ENCODE peak calls at places on chromosomes 2 and 18, in six cellular contexts. N is H1, O is HCT116, U is HepG2, Z is GM12878, Q is K562. X is an unnamed sample.

GRCh38 chr2:215748446-215748845 is 264.9 kb downstream of the MREG start:
- DNase-seq in O (no peak), U (no peak), Z (no peak), Q (no peak), N (no peak), X (no peak)

GRCh38 chr2:38122344-38122743 is 46.4 kb upstream of the CYP1B1 start:
- DNase-seq in N (no peak), Z (no peak), O (no peak), Q (no peak), U (no peak), X (no peak)

GRCh38 chr2:27647289-27647688 is 16.1 kb downstream of the SUPT7L start:
- DNase-seq in Q (no peak), O (no peak), N (no peak), Z (no peak), U (no peak), X (no peak)

GRCh38 chr18:13217971-13218375 is 587 bp upstream of the LDLRAD4 start:
- DNase-seq in N (peak), U (no peak), O (no peak), Q (peak), Z (no peak), X (no peak)

GRCh38 chr2:26161926-26162325 is 11.0 kb upstream of the GAREM2 start:
- DNase-seq in Q (no peak), O (no peak), N (no peak), Z (no peak), U (no peak), X (no peak)

GRCh38 chr18:62954341-62954740 is 239.0 kb downstream of the PHLPP1 start:
- DNase-seq in Z (no peak), Q (no peak), U (peak), O (no peak), N (no peak), X (no peak)

GRCh38 chr2:195434346-195434745 is 222.7 kb upstream of the SLC39A10 start:
- DNase-seq in O (no peak), U (no peak), Q (no peak), N (no peak), Z (no peak), X (no peak)

GRCh38 chr2:174874081-174874480 is 109.8 kb upstream of the CHRNA1 start:
- DNase-seq in Q (no peak), N (no peak), U (no peak), O (no peak), Z (no peak), X (no peak)

GRCh38 chr2:124692707-124693106 is 667.6 kb downstream of the CNTNAP5 start:
- DNase-seq in Z (no peak), N (no peak), O (no peak), U (no peak), Q (no peak), X (no peak)

GRCh38 chr2:64692401-64692800 is 38.7 kb upstream of the SERTAD2 start:
- DNase-seq in U (no peak), Z (no peak), O (no peak), Q (no peak), N (no peak), X (no peak)

GRCh38 chr2:118097657-118098056 is 9.4 kb downstream of the INSIG2 start:
- DNase-seq in Q (peak), N (no peak), U (no peak), O (no peak), Z (no peak), X (no peak)

GRCh38 chr18:51151568-51152511 is 45.6 kb downstream of the MEX3C start:
- DNase-seq in N (no peak), Q (no peak), U (no peak), O (no peak), Z (no peak), X (no peak)
- TF ChIP-seq ZNF274 in N (no peak), Q (no peak), U (no peak), O (no peak), Z (no peak), X (no peak)

GRCh38 chr2:144449028-144449406 is 70.9 kb downstream of the ZEB2 start:
- DNase-seq in O (no peak), N (peak), U (no peak), Z (no peak), Q (no peak), X (no peak)

GRCh38 chr2:144447535-144447934 is 72.4 kb downstream of the ZEB2 start:
- DNase-seq in U (no peak), N (no peak), Q (no peak), O (no peak), Z (no peak), X (no peak)

GRCh38 chr2:144446136-144446535 is 73.8 kb downstream of the ZEB2 start:
- DNase-seq in Z (no peak), Q (no peak), U (no peak), N (no peak), O (no peak), X (no peak)

GRCh38 chr2:144451443-144451842 is 68.5 kb downstream of the ZEB2 start:
- DNase-seq in Q (no peak), N (no peak), O (no peak), U (no peak), Z (no peak), X (no peak)

GRCh38 chr2:144448389-144449027 is 71.4 kb downstream of the ZEB2 start:
- DNase-seq in N (no peak), Q (no peak), Z (no peak), O (no peak), U (no peak), X (no peak)
- TF ChIP-seq ZNF274 in N (no peak), Q (no peak), Z (no peak), O (no peak), U (no peak), X (no peak)

GRCh38 chr2:99974275-99974674 is 168.1 kb downstream of the AFF3 start:
- DNase-seq in Q (no peak), N (no peak), U (no peak), O (no peak), Z (no peak), X (no peak)

GRCh38 chr2:99974966-99975365 is 167.4 kb downstream of the AFF3 start:
- DNase-seq in U (no peak), O (no peak), Z (no peak), N (no peak), Q (no peak), X (no peak)

GRCh38 chr2:99980200-99980599 is 162.2 kb downstream of the AFF3 start:
- DNase-seq in Q (no peak), Z (no peak), U (no peak), N (no peak), O (no peak), X (no peak)

GRCh38 chr2:99975386-99975785 is 167.0 kb downstream of the AFF3 start:
- DNase-seq in O (no peak), Z (no peak), N (no peak), U (no peak), Q (no peak), X (no peak)

DNA sequence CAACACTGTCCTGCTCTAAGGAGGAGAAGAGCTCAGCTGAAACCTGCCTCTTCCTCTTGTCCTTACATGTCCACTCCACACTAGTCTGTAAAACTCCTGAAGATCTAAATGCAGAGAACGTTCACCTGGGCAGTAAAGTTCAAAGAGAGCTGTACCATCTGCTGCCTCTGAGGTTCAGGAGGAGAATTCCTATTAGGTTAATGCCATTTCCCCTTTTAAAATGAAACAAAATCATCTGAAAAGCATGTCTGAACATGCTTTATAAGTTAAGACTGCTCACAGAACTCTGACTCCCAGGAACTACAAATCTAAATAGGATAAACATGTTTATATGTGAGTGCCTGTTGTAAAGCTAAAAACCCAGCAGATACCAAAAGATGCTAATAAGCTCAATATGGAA is 164.4 kb downstream of the AFF3 start:
- DNase-seq in O (no peak), N (no peak), Z (no peak), Q (no peak), U (no peak), X (no peak)
- TF ChIP-seq ZNF274 in O (no peak), N (no peak), Z (no peak), Q (no peak), U (no peak), X (no peak)

DNA sequence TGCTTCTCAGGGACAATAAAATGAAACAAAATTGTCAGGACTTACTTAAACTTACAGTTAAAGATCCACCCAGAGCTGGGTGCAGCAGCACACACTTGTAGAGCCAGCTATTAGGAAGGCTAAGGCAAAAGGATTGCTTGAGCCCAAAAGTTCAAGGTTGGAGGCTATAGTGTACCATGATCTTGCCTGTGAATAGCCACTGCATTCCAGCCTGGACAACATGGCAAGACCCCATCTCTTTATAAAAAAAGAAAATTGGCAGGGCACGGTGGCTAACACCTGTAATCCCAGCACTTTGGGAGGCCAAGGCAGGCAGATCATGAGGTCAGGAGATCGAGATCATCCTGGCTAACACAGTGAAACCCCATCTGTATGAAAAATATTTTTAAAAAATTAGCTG is 34.6 kb downstream of the ACVR1 start:
- DNase-seq in O (no peak), Q (no peak), Z (no peak), U (no peak), N (no peak), X (no peak)
- TF ChIP-seq ZNF274 in O (no peak), Q (no peak), Z (no peak), U (no peak), N (no peak), X (no peak)

DNA sequence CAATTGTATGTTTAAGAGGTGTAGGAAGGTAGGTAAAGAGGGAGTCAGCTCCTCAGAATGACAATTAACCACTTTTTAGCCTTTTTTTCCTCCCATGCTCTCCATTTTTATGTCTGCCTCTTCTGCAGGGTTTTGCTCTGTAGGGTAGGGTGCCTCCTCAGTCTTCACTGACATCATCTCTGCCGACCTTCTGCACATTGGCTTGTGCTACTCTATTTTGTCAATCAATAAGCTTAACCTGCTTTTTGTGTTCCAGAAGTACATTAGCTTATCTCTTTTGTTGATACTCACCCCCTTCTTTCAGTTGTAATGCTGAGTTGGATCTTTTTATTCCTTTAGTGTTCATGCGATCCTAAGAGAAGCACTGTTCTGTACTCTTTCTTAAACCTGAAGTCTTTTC is 323.2 kb downstream of the RDH14 start:
- DNase-seq in O (no peak), N (no peak), Q (no peak), Z (no peak), U (no peak), X (no peak)
- TF ChIP-seq ZNF274 in O (no peak), N (no peak), Q (no peak), Z (no peak), U (no peak), X (no peak)

DNA sequence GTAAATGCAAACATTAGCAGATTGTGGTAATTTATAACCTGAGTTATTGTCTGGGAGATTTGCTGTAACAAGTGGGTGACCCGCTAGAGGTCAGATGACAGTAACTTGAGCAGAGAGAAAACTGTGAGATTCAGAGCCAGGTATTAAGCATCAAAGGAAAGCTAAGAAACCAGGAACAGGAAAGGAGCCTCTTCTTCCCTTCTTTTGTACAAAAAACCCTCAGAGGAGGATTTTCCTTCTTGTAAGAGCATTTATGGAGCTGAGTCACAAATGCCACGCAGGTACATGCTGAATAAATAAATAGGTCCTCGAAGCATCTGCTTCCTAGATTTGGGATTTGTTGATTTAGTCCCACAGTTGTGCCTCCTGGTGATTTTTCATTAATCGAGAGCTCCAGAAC is 146.5 kb downstream of the SH3BP4 start:
- DNase-seq in Q (no peak), U (no peak), N (peak), Z (no peak), O (no peak), X (no peak)
- TF ChIP-seq ZNF274 in Q (no peak), U (no peak), N (no peak), Z (no peak), O (no peak), X (no peak)